ENCODE peak calls at places on chromosomes 4 and X, in five cellular contexts. X, D, H, F and V are unnamed samples.

GRCh38 chrX:68703369-68703768 is 55.9 kb downstream of the STARD8 start:
- DNase-seq in F (no peak), X (no peak), D (no peak), H (no peak), V (no peak)

GRCh38 chr4:64539234-64539849 is 130.1 kb upstream of the TECRL start:
- DNase-seq in F (no peak), D (peak), X (peak), H (no peak), V (no peak)

GRCh38 chr4:76688737-76689078 is 209.2 kb downstream of the SOWAHB start:
- DNase-seq in H (no peak), D (no peak), X (no peak), F (no peak), V (no peak)

GRCh38 chr4:44165938-44166337 is 282.7 kb downstream of the KCTD8 start:
- DNase-seq in D (no peak), H (no peak), F (no peak), X (no peak), V (no peak)

GRCh38 chr4:17709760-17710068 is 71.7 kb downstream of the FAM184B start:
- DNase-seq in X (no peak), D (no peak), F (no peak), H (no peak), V (no peak)

GRCh38 chr4:102501176-102501634 is at the start of gene NFKB1:
- DNase-seq in F (peak), X (peak), H (peak), D (peak), V (peak)

GRCh38 chr4:26171953-26172352 is 148.9 kb upstream of the RBPJ start:
- DNase-seq in F (no peak), D (peak), X (no peak), H (no peak), V (no peak)

GRCh38 chr4:2320152-2320551 is 58.2 kb upstream of the MXD4 start:
- DNase-seq in D (no peak), X (no peak), H (no peak), F (peak), V (no peak)

GRCh38 chr4:137927972-137928371 is 314.2 kb downstream of the SLC7A11 start:
- DNase-seq in F (no peak), X (no peak), D (no peak), H (no peak), V (no peak)

GRCh38 chr4:86005998-86006397 is 353.9 kb downstream of the MAPK10 start:
- DNase-seq in D (no peak), F (no peak), X (no peak), H (no peak), V (no peak)

GRCh38 chr4:24657768-24658617 is 73.6 kb upstream of the DHX15 start:
- DNase-seq in H (no peak), F (peak), X (peak), D (peak), V (peak)

GRCh38 chrX:154046262-154046771 is 26.6 kb upstream of the IRAK1 start:
- DNase-seq in X (no peak), H (no peak), D (peak), F (peak), V (no peak)

GRCh38 chr4:127741247-127741646 is 11.0 kb downstream of the SLC25A31 start:
- DNase-seq in X (no peak), F (no peak), D (no peak), H (no peak), V (no peak)

GRCh38 chrX:65644621-65645287 is 22.7 kb upstream of the MSN start:
- DNase-seq in D (peak), F (peak), H (no peak), X (peak), V (peak)

GRCh38 chrX:41922125-41922521 is 1.2 kb downstream of the CASK start:
- DNase-seq in H (no peak), F (no peak), D (peak), X (no peak), V (no peak)

GRCh38 chr4:98505991-98506390 is 152.4 kb downstream of the TSPAN5 start:
- DNase-seq in D (no peak), X (no peak), H (no peak), F (no peak), V (no peak)

GRCh38 chr4:98507299-98507698 is 151.1 kb downstream of the TSPAN5 start:
- DNase-seq in H (no peak), D (no peak), X (no peak), F (no peak), V (no peak)

GRCh38 chr4:98508248-98508647 is 150.2 kb downstream of the TSPAN5 start:
- DNase-seq in F (no peak), D (no peak), H (no peak), X (no peak), V (no peak)

GRCh38 chr4:98508825-98509539 is 149.4 kb downstream of the TSPAN5 start:
- DNase-seq in D (no peak), X (no peak), F (no peak), H (no peak), V (no peak)

GRCh38 chr4:98506462-98507132 is 151.8 kb downstream of the TSPAN5 start:
- DNase-seq in H (no peak), D (no peak), F (no peak), X (no peak), V (no peak)
- TF ChIP-seq CTCF in H (no peak), D (no peak), F (no peak), X (no peak), V (no peak)

DNA sequence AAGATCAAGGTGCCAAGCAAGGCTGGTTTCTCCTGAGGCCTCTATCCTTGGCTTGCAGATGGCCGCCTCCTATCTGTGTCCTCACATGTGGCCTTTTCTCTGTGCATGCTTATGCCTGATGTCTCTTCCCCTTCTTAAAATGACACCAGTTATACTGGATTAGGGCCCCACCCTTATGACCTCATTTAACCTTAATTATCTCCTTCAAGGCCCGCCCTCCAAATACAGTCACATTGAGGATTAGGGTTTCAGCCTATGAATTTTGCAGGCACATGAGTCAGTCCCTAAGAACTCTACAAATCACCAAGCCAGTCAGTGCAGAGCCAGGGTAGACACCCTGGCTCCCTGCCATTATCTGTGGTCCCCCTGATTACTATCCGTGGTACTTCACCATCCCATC is 51.6 kb downstream of the MAML3 start:
- DNase-seq in X (no peak), H (no peak), F (no peak), D (no peak), V (no peak)
- H3K27ac ChIP-seq in X (no peak), H (no peak), F (no peak), D (no peak), V (no peak)

GRCh38 chrX:57932266-57932665 is 22.0 kb upstream of the ZXDA start:
- DNase-seq in D (no peak), F (no peak), H (no peak), X (no peak), V (no peak)

GRCh38 chrX:57930051-57930450 is 19.8 kb upstream of the ZXDA start:
- DNase-seq in F (no peak), D (no peak), X (no peak), H (no peak), V (no peak)

GRCh38 chrX:57925806-57926205 is 15.5 kb upstream of the ZXDA start:
- DNase-seq in F (no peak), D (no peak), X (no peak), H (no peak), V (no peak)

GRCh38 chrX:57933321-57933720 is 23.1 kb upstream of the ZXDA start:
- DNase-seq in H (no peak), X (no peak), F (no peak), D (no peak), V (no peak)

DNA sequence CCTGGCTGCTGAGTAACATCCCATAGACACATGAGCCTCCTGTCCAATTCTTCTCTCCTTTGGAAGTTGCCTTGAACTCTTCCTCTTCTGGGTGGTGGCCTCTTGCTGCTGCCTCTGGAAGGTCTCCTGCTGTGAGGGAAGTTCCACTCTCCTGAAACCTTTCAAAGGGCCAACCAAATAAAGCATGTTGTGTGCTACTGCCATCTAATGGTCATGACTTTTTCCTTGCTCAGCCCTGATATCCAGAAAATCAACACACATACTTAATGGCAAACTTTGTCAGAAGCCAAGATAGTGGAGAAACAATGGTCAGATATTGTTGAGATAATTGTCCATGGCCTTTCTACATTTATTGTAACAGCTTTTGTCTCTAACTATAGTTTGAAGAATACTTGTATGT is 19.1 kb upstream of the ZXDA start:
- DNase-seq in H (no peak), F (no peak), D (peak), X (no peak), V (no peak)
- TF ChIP-seq CTCF in H (peak), F (peak), D (peak), X (peak), V (peak)

GRCh38 chrX:147838465-147839131 is 73.1 kb upstream of the FMR1 start:
- DNase-seq in H (no peak), F (no peak), D (peak), X (no peak), V (no peak)
- H3K27ac ChIP-seq in H (no peak), F (no peak), D (no peak), X (no peak), V (no peak)

GRCh38 chrX:131895807-131896206 is 127.3 kb upstream of the STK26 start:
- DNase-seq in H (no peak), D (no peak), F (no peak), X (no peak), V (no peak)
- TF ChIP-seq CTCF in H (peak), D (no peak), F (no peak), X (no peak), V (no peak)

GRCh38 chrX:24145340-24146186 is 4.0 kb upstream of the ZFX start:
- DNase-seq in F (no peak), H (no peak), X (no peak), D (peak), V (no peak)
- H3K27ac ChIP-seq in F (peak), H (no peak), X (no peak), D (no peak), V (peak)

GRCh38 chr4:108172780-108173598 is 4.3 kb upstream of the LEF1 start:
- DNase-seq in X (peak), F (no peak), H (peak), D (peak), V (peak)
- TF ChIP-seq CTCF in X (no peak), F (no peak), H (no peak), D (no peak), V (no peak)

GRCh38 chr4:140711910-140712309 is 44.3 kb downstream of the TBC1D9 start:
- DNase-seq in F (no peak), D (no peak), X (no peak), H (no peak), V (no peak)
- H3K27ac ChIP-seq in F (no peak), D (no peak), X (no peak), H (no peak), V (no peak)

GRCh38 chrX:149470960-149471359 is 34.1 kb downstream of the IDS start:
- DNase-seq in D (peak), X (peak), H (peak), F (peak), V (peak)
- TF ChIP-seq CTCF in D (peak), X (peak), H (peak), F (peak), V (peak)

GRCh38 chr4:151228196-151229119 is 48.5 kb upstream of the PRSS48 start:
- DNase-seq in X (no peak), H (no peak), F (no peak), D (peak), V (no peak)
- H3K27ac ChIP-seq in X (peak), H (no peak), F (peak), D (peak), V (peak)